ENCODE peak calls at places on chromosomes 6 and 20, in four cellular contexts. R, J, Q and P are unnamed samples.

GRCh38 chr6:44696686-44697085 is 309.2 kb downstream of the CDC5L start:
- DNase-seq in R (no peak), J (no peak), Q (no peak), P (no peak)

GRCh38 chr6:129469070-129469662 is 240.8 kb downstream of the ARHGAP18 start:
- DNase-seq in R (no peak), J (no peak), Q (no peak), P (no peak)

GRCh38 chr6:33958208-33958862 is 154.5 kb upstream of the MLN start:
- DNase-seq in R (no peak), J (no peak), Q (peak), P (no peak)

GRCh38 chr6:37072526-37072925 is 67.1 kb downstream of the FGD2 start:
- DNase-seq in R (no peak), J (peak), Q (no peak), P (no peak)

GRCh38 chr20:40564997-40565680 is 123.9 kb downstream of the MAFB start:
- DNase-seq in R (no peak), J (no peak), Q (peak), P (no peak)

GRCh38 chr6:37847704-37848103 is 28.2 kb downstream of the ZFAND3 start:
- DNase-seq in R (no peak), J (no peak), Q (no peak), P (no peak)

GRCh38 chr20:44002861-44003260 is 88.2 kb downstream of the TOX2 start:
- DNase-seq in R (no peak), J (no peak), Q (no peak), P (no peak)

GRCh38 chr6:150516199-150516598 is 83.5 kb upstream of the PLEKHG1 start:
- DNase-seq in R (no peak), J (no peak), Q (no peak), P (no peak)

GRCh38 chr6:31834704-31835375 is 7.3 kb downstream of the HSPA1B start:
- DNase-seq in R (no peak), J (peak), Q (peak), P (peak)

GRCh38 chr6:28710466-28711191 is 184.9 kb downstream of the GPX5 start:
- DNase-seq in R (no peak), J (no peak), Q (peak), P (no peak)

GRCh38 chr6:15626160-15626559 is 36.7 kb downstream of the DTNBP1 start:
- DNase-seq in R (no peak), J (no peak), Q (no peak), P (no peak)

GRCh38 chr20:50427740-50428462 is 82.3 kb upstream of the PTPN1 start:
- DNase-seq in R (no peak), J (no peak), Q (peak), P (no peak)

GRCh38 chr20:44993343-44993742 is 27.0 kb downstream of the STK4 start:
- DNase-seq in R (no peak), J (no peak), Q (no peak), P (no peak)

GRCh38 chr20:33475381-33476160 is 14.3 kb upstream of the CBFA2T2 start:
- DNase-seq in R (no peak), J (no peak), Q (no peak), P (no peak)

GRCh38 chr6:100456881-100457220 is 7.9 kb downstream of the SIM1 start:
- DNase-seq in R (no peak), J (no peak), Q (no peak), P (no peak)

GRCh38 chr20:48716086-48716485 is 111.7 kb downstream of the PREX1 start:
- DNase-seq in R (no peak), J (no peak), Q (no peak), P (no peak)

GRCh38 chr6:36944650-36945049 is 9.9 kb upstream of the PI16 start:
- DNase-seq in R (no peak), J (no peak), Q (no peak), P (no peak)

GRCh38 chr6:137233561-137234504 is 14.6 kb upstream of the IFNGR1 start:
- DNase-seq in R (no peak), J (peak), Q (peak), P (no peak)

GRCh38 chr6:27882624-27883023 is 29.6 kb downstream of the OR2B2 start:
- DNase-seq in R (no peak), J (no peak), Q (no peak), P (no peak)

GRCh38 chr20:31497838-31498540 is 16.3 kb upstream of the HM13 start:
- DNase-seq in R (no peak), J (no peak), Q (peak), P (no peak)

GRCh38 chr6:118791499-118791898 is 102.5 kb upstream of the ASF1A start:
- DNase-seq in R (no peak), J (no peak), Q (no peak), P (no peak)

GRCh38 chr6:28648878-28649375 is 123.2 kb downstream of the GPX5 start:
- DNase-seq in R (no peak), J (no peak), Q (no peak), P (no peak)

GRCh38 chr6:169545956-169546355 is 155.9 kb downstream of the WDR27 start:
- DNase-seq in R (no peak), J (no peak), Q (no peak), P (no peak)

GRCh38 chr20:24651171-24651972 is 181.9 kb downstream of the SYNDIG1 start:
- DNase-seq in R (no peak), J (no peak), Q (no peak), P (no peak)

GRCh38 chr20:33251496-33251895 is 15.7 kb downstream of the BPIFA1 start:
- DNase-seq in R (no peak), J (no peak), Q (no peak), P (no peak)

GRCh38 chr6:166006593-166007301 is 160.9 kb downstream of the TBXT start:
- DNase-seq in R (no peak), J (peak), Q (no peak), P (no peak)

GRCh38 chr6:41659935-41660334 is 21.7 kb downstream of the MDFI start:
- DNase-seq in R (no peak), J (no peak), Q (no peak), P (no peak)

GRCh38 chr20:41373851-41374567 is 7.4 kb upstream of the EMILIN3 start:
- DNase-seq in R (no peak), J (no peak), Q (no peak), P (no peak)

GRCh38 chr6:116556065-116556464 is 2.5 kb downstream of the CALHM4 start:
- DNase-seq in R (no peak), J (no peak), Q (no peak), P (no peak)

GRCh38 chr6:160931378-160932343 is 59.9 kb upstream of the MAP3K4 start:
- DNase-seq in R (no peak), J (no peak), Q (no peak), P (no peak)

GRCh38 chr6:89657445-89658158 is 19.1 kb upstream of the LYRM2 start:
- DNase-seq in R (no peak), J (no peak), Q (no peak), P (no peak)

GRCh38 chr6:105806486-105806920 is 279.6 kb upstream of the PRDM1 start:
- DNase-seq in R (no peak), J (no peak), Q (no peak), P (no peak)

GRCh38 chr6:161265975-161266374 is 7.9 kb downstream of the AGPAT4 start:
- DNase-seq in R (no peak), J (no peak), Q (no peak), P (no peak)

GRCh38 chr20:35502352-35502751 is 27.1 kb downstream of the C20orf173 start:
- DNase-seq in R (peak), J (peak), Q (no peak), P (peak)

GRCh38 chr6:140281236-140281635 is 906.8 kb upstream of the CITED2 start:
- DNase-seq in R (no peak), J (no peak), Q (no peak), P (no peak)

GRCh38 chr6:150492941-150493340 is 106.7 kb upstream of the PLEKHG1 start:
- DNase-seq in R (no peak), J (no peak), Q (no peak), P (no peak)

GRCh38 chr6:15504581-15505350 is 158.1 kb downstream of the DTNBP1 start:
- DNase-seq in R (no peak), J (no peak), Q (no peak), P (no peak)

GRCh38 chr20:478010-478948 is 15.9 kb upstream of the TBC1D20 start:
- DNase-seq in R (no peak), J (no peak), Q (no peak), P (no peak)
- TF ChIP-seq SPI1 in R (no peak), J (no peak), Q (no peak), P (no peak)

GRCh38 chr6:11214911-11215310 is 17.6 kb downstream of the NEDD9 start:
- DNase-seq in R (no peak), J (no peak), Q (no peak), P (no peak)

GRCh38 chr6:11218077-11218392 is 14.4 kb downstream of the NEDD9 start:
- DNase-seq in R (no peak), J (no peak), Q (no peak), P (no peak)

GRCh38 chr6:11214438-11214837 is 18.0 kb downstream of the NEDD9 start:
- DNase-seq in R (no peak), J (no peak), Q (no peak), P (no peak)

GRCh38 chr6:11217360-11218076 is 14.9 kb downstream of the NEDD9 start:
- DNase-seq in R (peak), J (no peak), Q (no peak), P (no peak)

GRCh38 chr6:11215773-11216172 is 16.7 kb downstream of the NEDD9 start:
- DNase-seq in R (no peak), J (no peak), Q (no peak), P (no peak)
- TF ChIP-seq SPI1 in R (no peak), J (no peak), Q (no peak), P (no peak)

GRCh38 chr20:2088904-2089303 is 12.7 kb upstream of the STK35 start:
- DNase-seq in R (no peak), J (no peak), Q (no peak), P (no peak)
- TF ChIP-seq SPI1 in R (no peak), J (no peak), Q (no peak), P (no peak)

GRCh38 chr6:82259389-82259788 is 11.8 kb upstream of the IBTK start:
- DNase-seq in R (no peak), J (peak), Q (no peak), P (no peak)

GRCh38 chr6:82251942-82252341 is 4.4 kb upstream of the IBTK start:
- DNase-seq in R (no peak), J (peak), Q (peak), P (no peak)

GRCh38 chr6:82260890-82261732 is 13.6 kb upstream of the IBTK start:
- DNase-seq in R (no peak), J (no peak), Q (no peak), P (no peak)

DNA sequence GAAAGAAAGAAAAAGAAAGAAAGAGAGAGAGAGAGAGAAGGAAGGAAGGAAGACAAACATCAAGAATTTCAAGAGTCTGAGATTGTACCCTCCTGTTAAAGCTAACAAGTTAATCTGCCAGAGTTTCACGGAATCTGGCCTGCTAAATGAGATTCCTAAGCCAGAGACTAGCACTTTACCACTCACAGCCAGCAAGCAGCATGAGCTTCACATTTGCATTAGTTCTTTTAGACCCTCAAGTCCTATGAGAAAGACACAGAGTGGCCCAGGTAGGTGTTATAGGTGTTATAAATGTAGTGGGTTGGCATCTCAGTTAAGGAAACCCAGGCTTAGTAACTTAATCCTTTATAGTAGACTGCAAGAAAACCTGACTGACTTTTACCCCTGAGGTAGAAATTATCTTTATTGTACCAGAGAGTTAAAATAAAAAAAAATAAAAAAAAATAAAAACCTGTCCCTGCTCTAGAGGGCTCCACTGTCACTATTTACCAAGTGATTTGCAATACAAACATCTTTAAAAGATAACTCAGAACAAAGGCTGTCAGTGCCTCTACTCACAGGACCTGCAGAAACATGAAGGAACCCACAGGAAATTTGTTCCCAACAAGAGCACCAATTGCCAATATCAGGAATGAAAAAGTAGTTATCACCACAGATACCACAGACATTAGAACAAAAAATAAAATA is 9.7 kb upstream of the IBTK start:
- DNase-seq in R (no peak), J (no peak), Q (no peak), P (no peak)
- TF ChIP-seq SPI1 in R (no peak), J (no peak), Q (no peak), P (no peak)

GRCh38 chr6:148520109-148520841 is 177.6 kb downstream of the SASH1 start:
- DNase-seq in R (peak), J (no peak), Q (no peak), P (peak)

GRCh38 chr6:148516116-148517016 is 173.7 kb downstream of the SASH1 start:
- DNase-seq in R (no peak), J (no peak), Q (no peak), P (no peak)

GRCh38 chr6:148517518-148517917 is 174.9 kb downstream of the SASH1 start:
- DNase-seq in R (no peak), J (no peak), Q (no peak), P (no peak)

GRCh38 chr6:148521158-148521557 is 178.5 kb downstream of the SASH1 start:
- DNase-seq in R (no peak), J (no peak), Q (no peak), P (no peak)

DNA sequence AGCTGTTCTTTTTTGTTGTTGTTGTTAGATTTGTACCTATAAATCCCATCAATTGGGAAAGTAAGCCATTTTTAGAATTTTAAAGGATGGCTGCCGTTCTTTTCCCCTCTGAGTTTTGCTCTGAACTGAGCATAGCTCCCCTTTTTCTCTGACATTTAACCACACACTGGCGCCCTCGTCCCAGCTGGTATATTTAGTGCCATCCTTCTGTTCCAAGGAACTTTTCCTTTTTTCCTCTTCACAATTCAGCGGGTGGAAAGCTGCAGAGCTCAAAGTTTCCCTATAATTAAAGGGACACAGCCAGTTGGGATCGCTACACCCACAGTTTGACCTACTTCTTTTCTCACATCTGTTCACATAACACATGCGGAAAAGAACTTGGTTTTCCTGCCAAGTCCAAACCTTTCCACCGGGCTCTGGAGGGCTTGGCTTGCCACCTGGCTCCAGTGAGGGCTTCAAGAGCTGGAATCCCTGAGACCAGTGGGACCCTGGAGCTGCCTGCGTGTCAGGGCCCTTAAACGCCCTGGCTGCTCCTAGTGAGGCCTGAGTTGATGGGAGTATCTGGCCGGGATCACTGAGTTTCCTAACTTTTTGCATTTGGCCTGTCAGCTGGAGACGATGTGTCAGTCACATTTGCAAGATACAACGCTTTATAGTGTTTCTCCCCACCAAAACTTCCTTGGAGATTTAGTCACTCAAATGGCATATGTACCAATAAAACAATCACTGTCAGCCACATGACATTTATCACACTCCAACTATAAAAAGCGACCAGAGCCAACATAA is 175.9 kb downstream of the SASH1 start:
- DNase-seq in R (no peak), J (no peak), Q (no peak), P (no peak)
- TF ChIP-seq SPI1 in R (no peak), J (no peak), Q (no peak), P (no peak)